ENCODE peak calls at places on chromosomes 2 and 18, in seven cellular contexts. M, B, F, J, P, C and N are unnamed samples.

GRCh38 chr2:60565472-60565871 is 12.0 kb upstream of the BCL11A start:
- DNase-seq in M (peak), B (peak), F (peak), J (peak), P (no peak), C (no peak), N (peak)

GRCh38 chr2:164661349-164661748 is 40.1 kb upstream of the GRB14 start:
- DNase-seq in M (no peak), B (peak), F (no peak), J (peak), P (no peak), C (no peak), N (no peak)

GRCh38 chr2:126979604-126980003 is 80.9 kb downstream of the TEX51 start:
- DNase-seq in M (no peak), B (no peak), F (no peak), J (peak), P (no peak), C (no peak), N (no peak)

GRCh38 chr2:191724015-191724414 is 46.1 kb downstream of the NABP1 start:
- DNase-seq in M (no peak), B (no peak), F (no peak), J (no peak), P (no peak), C (no peak), N (no peak)

GRCh38 chr2:43851026-43851980 is 12.5 kb downstream of the ABCG8 start:
- DNase-seq in M (no peak), B (no peak), F (no peak), J (no peak), P (no peak), C (no peak), N (no peak)

GRCh38 chr2:54409752-54410151 is 46.4 kb upstream of the SPTBN1 start:
- DNase-seq in M (no peak), B (no peak), F (peak), J (no peak), P (no peak), C (no peak), N (no peak)

GRCh38 chr2:113896791-113897190 is 6.9 kb downstream of the ACTR3 start:
- DNase-seq in M (no peak), B (no peak), F (no peak), J (peak), P (no peak), C (no peak), N (no peak)

GRCh38 chr18:57666818-57667497 is 45.3 kb upstream of the NARS1 start:
- DNase-seq in M (no peak), B (peak), F (no peak), J (peak), P (peak), C (no peak), N (no peak)

GRCh38 chr2:85601771-85602475 is 575 bp downstream of the TMEM150A start:
- DNase-seq in M (peak), B (peak), F (peak), J (peak), P (peak), C (peak), N (no peak)

GRCh38 chr18:36348331-36348730 is 50.8 kb downstream of the FHOD3 start:
- DNase-seq in M (no peak), B (no peak), F (no peak), J (no peak), P (no peak), C (no peak), N (no peak)

GRCh38 chr2:148282201-148282600 is 261.3 kb downstream of the MBD5 start:
- DNase-seq in M (no peak), B (no peak), F (no peak), J (peak), P (no peak), C (no peak), N (no peak)

GRCh38 chr18:36419188-36419912 is 121.8 kb downstream of the FHOD3 start:
- DNase-seq in M (no peak), B (no peak), F (no peak), J (no peak), P (no peak), C (no peak), N (no peak)

GRCh38 chr2:38176619-38177021 is 100.7 kb upstream of the CYP1B1 start:
- DNase-seq in M (no peak), B (no peak), F (no peak), J (peak), P (no peak), C (no peak), N (no peak)

GRCh38 chr2:41791523-41791922 is 256.3 kb upstream of the PKDCC start:
- DNase-seq in M (no peak), B (peak), F (peak), J (peak), P (no peak), C (no peak), N (no peak)

GRCh38 chr2:46073540-46074018 is 223.6 kb upstream of the EPAS1 start:
- DNase-seq in M (no peak), B (peak), F (peak), J (peak), P (no peak), C (no peak), N (peak)

GRCh38 chr2:169664978-169665930 is 29.0 kb downstream of the CFAP210 start:
- DNase-seq in M (no peak), B (no peak), F (no peak), J (peak), P (no peak), C (no peak), N (no peak)

GRCh38 chr18:26579941-26580618 is 31.7 kb upstream of the KCTD1 start:
- DNase-seq in M (no peak), B (peak), F (no peak), J (no peak), P (no peak), C (peak), N (no peak)

GRCh38 chr2:118667366-118667765 is 180.1 kb downstream of the EN1 start:
- DNase-seq in M (no peak), B (no peak), F (no peak), J (peak), P (no peak), C (no peak), N (no peak)
- H3K4me3 ChIP-seq in M (no peak), B (no peak), F (no peak), J (no peak), P (no peak), C (no peak), N (no peak)

DNA sequence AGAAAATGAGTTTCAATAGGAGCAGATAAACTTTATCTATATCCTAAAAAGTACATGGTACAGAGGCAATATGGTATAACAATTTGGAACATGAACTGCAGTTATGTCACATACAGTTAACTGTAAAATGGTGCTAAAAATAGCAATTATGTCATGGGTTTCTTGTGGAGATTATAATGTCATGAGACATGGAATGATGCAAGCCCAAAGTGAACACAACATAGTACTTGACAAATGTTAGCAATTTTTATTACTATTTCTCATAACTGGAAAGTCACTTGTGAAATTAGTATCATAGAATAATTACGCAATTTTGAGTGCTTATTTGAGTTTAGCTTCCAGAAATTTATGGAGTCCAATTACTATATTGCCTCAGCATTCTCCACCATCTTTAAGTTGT is 1263.4 kb downstream of the DSC3 start:
- DNase-seq in M (no peak), B (no peak), F (no peak), J (peak), P (no peak), C (no peak), N (no peak)
- H3K4me3 ChIP-seq in M (no peak), B (no peak), F (no peak), J (no peak), P (no peak), C (no peak), N (no peak)

DNA sequence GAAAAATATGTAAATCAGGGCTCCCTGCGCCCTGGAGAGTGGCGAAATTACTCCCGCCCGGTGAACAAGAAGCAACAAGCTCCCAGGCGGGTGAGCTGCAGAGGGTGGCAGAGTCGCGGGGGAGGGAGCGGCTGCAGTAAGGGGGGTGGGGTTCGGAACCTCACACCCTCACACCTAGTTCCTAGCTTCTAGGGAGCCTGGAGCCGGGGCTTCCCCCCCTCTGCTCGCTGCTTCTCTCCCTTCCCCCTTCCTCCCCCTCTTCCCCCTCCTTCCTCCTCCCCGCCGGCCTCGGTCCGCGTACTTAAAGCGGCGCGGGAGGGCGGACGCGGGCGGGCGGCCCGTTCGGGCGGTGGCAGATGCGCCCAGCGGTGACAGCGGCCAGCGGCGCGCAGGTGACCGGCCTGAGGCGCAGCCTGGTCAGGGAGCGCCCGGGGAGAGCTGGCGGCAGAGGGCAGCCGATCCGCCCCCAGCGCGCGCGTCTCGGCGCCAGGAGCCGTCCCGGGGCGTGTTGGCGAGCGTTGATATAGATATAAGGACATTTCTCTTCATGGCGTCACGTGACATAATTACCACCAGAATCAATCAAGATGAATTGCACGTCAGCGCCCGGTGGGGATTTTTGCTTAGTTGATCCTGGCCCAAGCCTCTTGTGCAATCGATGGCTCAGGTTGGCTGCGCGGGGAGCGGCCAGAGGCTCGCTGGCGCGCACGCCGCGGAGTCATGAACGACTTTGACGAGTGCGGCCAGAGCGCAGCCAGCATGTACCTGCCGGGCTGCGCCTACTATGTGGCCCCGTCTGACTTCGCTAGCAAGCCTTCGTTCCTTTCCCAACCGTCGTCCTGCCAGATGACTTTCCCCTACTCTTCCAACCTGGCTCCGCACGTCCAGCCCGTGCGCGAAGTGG is at the start of gene HOXD11:
- DNase-seq in M (no peak), B (peak), F (peak), J (peak), P (peak), C (peak), N (no peak)
- H3K4me3 ChIP-seq in M (no peak), B (peak), F (peak), J (peak), P (peak), C (no peak), N (peak)

DNA sequence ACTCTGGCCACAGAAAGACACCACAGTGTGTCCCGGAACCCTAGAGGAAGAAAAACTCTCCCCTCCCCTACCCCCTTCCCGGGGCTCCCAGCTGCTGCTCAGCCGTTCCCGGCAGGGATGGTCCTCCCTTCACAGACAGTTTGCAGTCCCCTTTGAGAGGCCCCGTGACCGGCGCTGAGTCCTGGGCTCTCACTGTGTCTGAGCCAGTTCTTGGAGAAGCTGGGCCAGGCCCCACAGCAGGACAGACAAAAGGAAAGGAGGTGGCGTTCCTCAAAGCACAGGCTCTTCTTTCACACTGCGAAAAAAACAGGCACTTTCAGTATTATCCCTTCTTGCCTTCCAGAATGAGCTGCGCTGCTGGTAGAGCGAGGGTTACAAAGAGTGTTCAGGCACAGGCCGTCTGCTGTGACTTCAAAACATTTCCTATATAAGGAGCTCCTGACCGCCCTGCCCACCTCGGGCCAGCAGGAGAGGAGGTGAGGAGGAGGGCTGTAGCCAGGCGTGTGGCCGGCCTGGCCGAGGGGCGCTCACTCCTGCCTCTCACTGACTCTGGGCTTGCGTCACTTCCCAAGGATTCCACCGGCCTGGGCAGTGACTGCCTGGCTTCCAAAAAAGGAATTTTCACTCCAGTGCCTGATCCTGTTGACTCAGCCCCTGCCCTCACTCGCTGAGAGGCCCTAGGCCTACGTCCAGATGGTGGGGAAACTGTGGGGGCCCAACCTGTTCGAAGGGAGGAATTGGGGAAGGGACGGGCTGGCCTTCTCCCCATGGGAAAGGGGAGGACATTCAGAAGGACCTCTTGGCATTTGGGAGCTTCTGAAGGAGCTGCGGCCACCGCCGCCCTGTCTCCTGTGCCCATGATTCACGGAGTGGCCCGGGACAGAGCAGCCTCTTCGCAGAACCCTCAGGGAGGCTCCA is 24.9 kb downstream of the CIDEA start:
- DNase-seq in M (no peak), B (no peak), F (peak), J (peak), P (peak), C (peak), N (no peak)
- H3K4me3 ChIP-seq in M (no peak), B (no peak), F (peak), J (peak), P (peak), C (no peak), N (no peak)

GRCh38 chr18:3842844-3843243 is 392.9 kb downstream of the TGIF1 start:
- DNase-seq in M (no peak), B (no peak), F (no peak), J (no peak), P (no peak), C (no peak), N (no peak)
- H3K4me3 ChIP-seq in M (no peak), B (no peak), F (no peak), J (no peak), P (no peak), C (no peak), N (no peak)